ENCODE peak calls at places on chromosomes 11 and 22, in four cellular contexts. W is cardiac septum, X is AG09319, K is activated gamma-delta T cell treated with Interleukin-2 at 50 U/mL for 16 hours. B is an unnamed sample.

GRCh38 chr22:40588726-40589125 is 47.8 kb downstream of the MRTFA start:
- DNase-seq in W (no peak), K (no peak), X (peak), B (no peak)

GRCh38 chr11:123061403-123062157 is at the start of gene HSPA8:
- DNase-seq in W (peak), K (peak), X (no peak), B (no peak)

GRCh38 chr22:49372111-49372529 is 455.6 kb downstream of the BRD1 start:
- DNase-seq in K (no peak), X (no peak), W (no peak), B (no peak)

GRCh38 chr11:109799604-109800003 is 293.6 kb upstream of the ZC3H12C start:
- DNase-seq in W (no peak), K (no peak), X (no peak), B (no peak)

GRCh38 chr22:31929126-31929928 is 15.0 kb upstream of the YWHAH start:
- DNase-seq in K (no peak), W (no peak), X (no peak), B (no peak)

GRCh38 chr11:9815486-9816136 is 151.7 kb downstream of the SWAP70 start:
- DNase-seq in K (no peak), W (no peak), X (no peak), B (no peak)

GRCh38 chr11:1739576-1739975 is 10.8 kb downstream of the IFITM10 start:
- DNase-seq in X (no peak), K (no peak), W (no peak), B (no peak)

GRCh38 chr11:112281776-112282175 is 21.1 kb upstream of the PLET1 start:
- DNase-seq in X (no peak), W (no peak), K (no peak), B (peak)

GRCh38 chr11:45895553-45896259 is 10.3 kb downstream of the MAPK8IP1 start:
- DNase-seq in X (no peak), K (no peak), W (no peak), B (no peak)

GRCh38 chr11:131659931-131660330 is 289.5 kb downstream of the NTM start:
- DNase-seq in X (no peak), K (no peak), W (no peak), B (no peak)

GRCh38 chr11:4740735-4741134 is 29.0 kb downstream of the OR51F1 start:
- DNase-seq in X (no peak), W (no peak), K (no peak), B (no peak)

GRCh38 chr11:2535673-2536439 is 91.0 kb downstream of the KCNQ1 start:
- DNase-seq in W (peak), X (no peak), K (no peak), B (no peak)

GRCh38 chr11:125348141-125348651 is 147.9 kb downstream of the FEZ1 start:
- DNase-seq in X (no peak), K (no peak), W (no peak), B (no peak)

GRCh38 chr11:92556435-92556834 is 331.8 kb downstream of the FAT3 start:
- DNase-seq in X (no peak), K (no peak), W (no peak), B (no peak)

GRCh38 chr11:91959411-91959810 is 265.2 kb upstream of the FAT3 start:
- DNase-seq in X (no peak), K (no peak), W (no peak), B (no peak)

GRCh38 chr11:45324459-45324858 is 38.3 kb upstream of the SYT13 start:
- DNase-seq in W (no peak), K (no peak), X (no peak), B (no peak)

GRCh38 chr22:46581580-46582244 is 38.5 kb upstream of the GRAMD4 start:
- DNase-seq in K (no peak), X (no peak), W (peak), B (peak)

GRCh38 chr11:2314136-2314524 is 12.3 kb downstream of the TSPAN32 start:
- DNase-seq in W (no peak), X (no peak), K (no peak), B (no peak)

GRCh38 chr22:45537734-45538181 is 35.1 kb downstream of the FBLN1 start:
- DNase-seq in W (no peak), X (no peak), K (no peak), B (no peak)

GRCh38 chr11:92881940-92882339 is 87.5 kb upstream of the MTNR1B start:
- DNase-seq in K (no peak), X (no peak), W (no peak), B (no peak)

GRCh38 chr11:36075053-36075452 is 131.2 kb downstream of the LDLRAD3 start:
- DNase-seq in W (no peak), X (peak), K (no peak), B (no peak)

GRCh38 chr11:134882141-134882540 is 470.1 kb upstream of the B3GAT1 start:
- DNase-seq in X (no peak), W (peak), K (no peak), B (no peak)

GRCh38 chr11:15493066-15493465 is 378.3 kb downstream of the INSC start:
- DNase-seq in K (no peak), W (no peak), X (no peak), B (no peak)

GRCh38 chr11:93143186-93143585 is 54.6 kb downstream of the SLC36A4 start:
- DNase-seq in W (no peak), X (no peak), K (no peak), B (no peak)

GRCh38 chr22:42807185-42807584 is 49.9 kb downstream of the ARFGAP3 start:
- DNase-seq in W (no peak), X (no peak), K (no peak), B (no peak)

GRCh38 chr22:43789452-43789851 is 22.7 kb downstream of the EFCAB6 start:
- DNase-seq in X (peak), W (no peak), K (no peak), B (no peak)

GRCh38 chr11:130278745-130279144 is 36.0 kb downstream of the ZBTB44 start:
- DNase-seq in W (no peak), K (no peak), X (no peak), B (no peak)

GRCh38 chr11:17014774-17015638 is 792 bp upstream of the PLEKHA7 start:
- DNase-seq in X (no peak), K (peak), W (no peak), B (peak)

GRCh38 chr11:16604784-16605439 is 133.5 kb upstream of the C11orf58 start:
- DNase-seq in K (peak), W (no peak), X (no peak), B (peak)

GRCh38 chr22:40482886-40483285 is 112.5 kb downstream of the SGSM3 start:
- DNase-seq in X (no peak), W (no peak), K (no peak), B (no peak)

GRCh38 chr22:37454857-37455686 is 27.8 kb upstream of the ELFN2 start:
- DNase-seq in X (no peak), W (no peak), K (no peak), B (no peak)

GRCh38 chr11:76616676-76617552 is 53.6 kb downstream of the LRRC32 start:
- DNase-seq in W (peak), K (no peak), X (no peak), B (no peak)

GRCh38 chr11:123253909-123254308 is 58.9 kb upstream of the CLMP start:
- DNase-seq in K (no peak), X (peak), W (no peak), B (no peak)

GRCh38 chr11:117316197-117316961 is at the start of gene BACE1:
- DNase-seq in W (peak), K (no peak), X (peak), B (no peak)

GRCh38 chr22:30667092-30667485 is 586 bp downstream of the DUSP18 start:
- DNase-seq in W (no peak), X (no peak), K (no peak), B (no peak)

GRCh38 chr11:33775832-33776231 is 1.5 kb upstream of the FBXO3 start:
- DNase-seq in K (no peak), X (no peak), W (no peak), B (no peak)

GRCh38 chr11:13120691-13121090 is 111.6 kb downstream of the RASSF10 start:
- DNase-seq in X (no peak), K (no peak), W (no peak), B (no peak)

B was measured in B cell.